ENCODE peak calls at places on chromosomes 11 and 22, in four cellular contexts. Z, D, V and O are unnamed samples.

GRCh38 chr11:22690891-22691290 is 24.5 kb downstream of the GAS2 start:
- DNase-seq in Z (no peak), D (no peak), V (no peak), O (no peak)

GRCh38 chr11:3231851-3232744 is at the start of gene MRGPRE:
- DNase-seq in Z (peak), D (peak), V (no peak), O (no peak)

GRCh38 chr11:74846770-74847169 is 98.1 kb downstream of the RNF169 start:
- DNase-seq in Z (no peak), D (no peak), V (no peak), O (no peak)

GRCh38 chr11:119518746-119519382 is 95.9 kb upstream of the THY1 start:
- DNase-seq in Z (no peak), D (peak), V (no peak), O (no peak)

GRCh38 chr11:69066122-69067112 is 17.7 kb downstream of the TPCN2 start:
- DNase-seq in Z (no peak), D (no peak), V (no peak), O (no peak)

GRCh38 chr11:4095509-4096230 is 1.1 kb downstream of the RRM1 start:
- DNase-seq in Z (peak), D (peak), V (no peak), O (no peak)

GRCh38 chr11:46490576-46491100 is 99.1 kb upstream of the CHRM4 start:
- DNase-seq in Z (no peak), D (no peak), V (no peak), O (no peak)

GRCh38 chr11:61847914-61848581 is 19.9 kb downstream of the FADS2 start:
- DNase-seq in Z (no peak), D (no peak), V (no peak), O (no peak)

GRCh38 chr11:72784662-72785061 is 9.2 kb downstream of the STARD10 start:
- DNase-seq in Z (no peak), D (no peak), V (no peak), O (no peak)

GRCh38 chr22:21026783-21027692 is 5.3 kb downstream of the SLC7A4 start:
- DNase-seq in Z (no peak), D (no peak), V (no peak), O (no peak)

GRCh38 chr11:117486059-117486458 is 158.4 kb downstream of the CEP164 start:
- DNase-seq in Z (no peak), D (no peak), V (no peak), O (no peak)

GRCh38 chr11:121479839-121480238 is 27.1 kb upstream of the SORL1-AS1 start:
- DNase-seq in Z (no peak), D (no peak), V (no peak), O (no peak)

GRCh38 chr11:62601114-62601363 is 626 bp downstream of the MTA2 start:
- DNase-seq in Z (peak), D (peak), V (no peak), O (no peak)

GRCh38 chr11:44464741-44465140 is 100.7 kb upstream of the CD82 start:
- DNase-seq in Z (no peak), D (no peak), V (no peak), O (no peak)

GRCh38 chr11:20367313-20367948 is 3.9 kb downstream of the HTATIP2 start:
- DNase-seq in Z (no peak), D (peak), V (no peak), O (no peak)

GRCh38 chr11:3021125-3021524 is 29.0 kb upstream of the NAP1L4 start:
- DNase-seq in Z (peak), D (peak), V (no peak), O (peak)

GRCh38 chr11:26842458-26842841 is 120.6 kb upstream of the SLC5A12 start:
- DNase-seq in Z (no peak), D (no peak), V (no peak), O (no peak)

GRCh38 chr11:27347949-27348879 is 14.8 kb downstream of the CCDC34 start:
- DNase-seq in Z (no peak), D (no peak), V (no peak), O (no peak)

GRCh38 chr11:61120865-61121831 is 18.9 kb downstream of the CD5 start:
- DNase-seq in Z (no peak), D (no peak), V (no peak), O (no peak)

GRCh38 chr11:101445761-101446160 is 138.0 kb downstream of the TRPC6 start:
- DNase-seq in Z (no peak), D (no peak), V (no peak), O (no peak)

GRCh38 chr22:34111210-34111824 is 191.0 kb upstream of the LARGE1 start:
- DNase-seq in Z (no peak), D (peak), V (no peak), O (peak)

GRCh38 chr11:27373856-27374602 is 11.0 kb upstream of the CCDC34 start:
- DNase-seq in Z (no peak), D (no peak), V (no peak), O (no peak)

GRCh38 chr11:32713496-32713895 is 81.0 kb downstream of the CCDC73 start:
- DNase-seq in Z (no peak), D (no peak), V (no peak), O (no peak)

GRCh38 chr22:44003776-44004460 is 20.2 kb upstream of the PARVB start:
- DNase-seq in Z (no peak), D (peak), V (no peak), O (no peak)

GRCh38 chr22:24169439-24170058 is 11.7 kb upstream of the SUSD2 start:
- DNase-seq in Z (no peak), D (no peak), V (no peak), O (no peak)

GRCh38 chr11:69084371-69084770 is 35.6 kb downstream of the TPCN2 start:
- DNase-seq in Z (no peak), D (no peak), V (no peak), O (no peak)

GRCh38 chr22:47210112-47210657 is 447.7 kb downstream of the TBC1D22A start:
- DNase-seq in Z (no peak), D (no peak), V (no peak), O (no peak)

GRCh38 chr22:29306830-29307657 is 594 bp downstream of the GAS2L1 start:
- DNase-seq in Z (no peak), D (peak), V (no peak), O (peak)

GRCh38 chr11:104033134-104033533 is 3.3 kb upstream of the DDI1 start:
- DNase-seq in Z (no peak), D (no peak), V (no peak), O (no peak)

DNA sequence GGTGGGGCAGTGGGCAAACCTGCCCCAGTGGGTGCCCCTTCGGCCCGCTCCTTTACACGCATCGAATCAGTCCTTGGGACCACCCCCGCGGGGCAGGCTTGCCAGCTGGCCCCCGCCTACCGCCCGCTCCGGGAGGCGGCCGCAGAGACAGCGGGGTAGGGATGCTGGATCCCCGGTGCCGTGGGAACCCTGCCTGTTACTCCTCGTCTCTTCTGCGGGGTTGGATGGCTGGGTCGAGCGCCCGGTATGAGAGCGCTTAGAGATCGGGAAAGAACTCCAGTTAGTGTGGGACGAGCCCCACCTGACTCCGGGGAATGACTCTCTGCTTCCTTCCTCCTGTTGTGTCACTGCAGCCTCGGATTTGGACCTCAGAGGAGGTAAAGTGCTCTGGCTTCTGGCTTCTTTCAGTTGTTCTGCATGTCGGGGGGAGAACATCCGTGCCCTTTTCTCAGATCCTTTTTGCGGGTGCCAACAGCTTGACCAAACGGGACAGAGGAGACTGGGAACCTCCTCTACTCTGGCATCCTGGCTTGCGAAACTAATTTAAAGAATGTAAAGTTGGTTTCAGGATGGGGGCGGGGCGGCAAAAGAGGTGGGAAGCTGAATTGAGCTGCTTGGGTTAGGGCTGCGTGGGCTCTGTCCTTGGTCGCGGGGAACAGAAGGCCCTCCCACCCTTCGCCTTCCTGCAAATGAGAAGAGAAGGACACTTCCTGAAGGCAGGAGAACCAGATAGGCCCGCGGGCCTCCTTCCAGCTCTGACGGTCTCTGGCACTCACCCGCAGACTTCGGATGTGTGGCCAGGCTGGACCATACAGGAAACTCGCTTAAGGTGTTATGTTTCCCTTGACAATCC is 915 bp downstream of the LAYN start:
- DNase-seq in Z (no peak), D (no peak), V (no peak), O (no peak)
- TF ChIP-seq SPI1 in Z (no peak), D (no peak), V (no peak), O (no peak)

GRCh38 chr11:96122601-96123044 is 198.7 kb upstream of the MTMR2 start:
- DNase-seq in Z (no peak), D (no peak), V (no peak), O (no peak)

GRCh38 chr11:96125400-96125799 is 201.5 kb upstream of the MTMR2 start:
- DNase-seq in Z (no peak), D (no peak), V (no peak), O (no peak)

GRCh38 chr11:96126917-96127595 is 203.1 kb upstream of the MTMR2 start:
- DNase-seq in Z (no peak), D (no peak), V (no peak), O (no peak)

GRCh38 chr11:96124155-96124554 is 200.2 kb upstream of the MTMR2 start:
- DNase-seq in Z (no peak), D (no peak), V (no peak), O (no peak)

GRCh38 chr11:96123301-96123700 is 199.4 kb upstream of the MTMR2 start:
- DNase-seq in Z (no peak), D (no peak), V (no peak), O (no peak)
- TF ChIP-seq SPI1 in Z (no peak), D (no peak), V (no peak), O (no peak)

GRCh38 chr11:83464181-83464580 is 178.0 kb upstream of the CCDC90B start:
- DNase-seq in Z (no peak), D (no peak), V (no peak), O (no peak)
- TF ChIP-seq SPI1 in Z (no peak), D (no peak), V (no peak), O (no peak)

DNA sequence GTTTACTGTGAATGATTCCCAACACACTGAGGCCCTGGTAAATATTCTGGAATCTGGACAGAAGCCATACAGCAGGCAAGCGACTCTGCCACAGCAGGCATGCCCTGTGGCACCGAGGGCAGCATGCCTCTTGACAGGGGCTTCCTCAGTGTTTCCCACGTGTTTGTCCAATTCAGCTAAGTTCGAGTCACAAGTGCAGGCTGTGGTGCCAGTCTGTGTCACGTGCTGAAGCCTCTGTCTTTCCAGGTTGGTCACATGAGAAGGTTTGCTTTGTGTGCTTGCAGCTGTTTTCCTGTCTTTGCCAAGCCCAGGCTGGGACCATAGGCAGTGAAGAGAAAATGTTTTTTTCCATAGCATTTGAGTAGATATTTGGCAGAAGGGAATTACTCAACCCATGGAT is 2.4 kb upstream of the PPFIBP2 start:
- DNase-seq in Z (peak), D (no peak), V (no peak), O (no peak)
- TF ChIP-seq SPI1 in Z (no peak), D (no peak), V (no peak), O (no peak)

GRCh38 chr11:64010783-64011182 is 24.5 kb downstream of the OTUB1 start:
- DNase-seq in Z (no peak), D (no peak), V (no peak), O (no peak)

GRCh38 chr11:64008283-64008931 is 22.2 kb downstream of the OTUB1 start:
- DNase-seq in Z (no peak), D (no peak), V (no peak), O (no peak)

GRCh38 chr11:64009234-64009633 is 23.0 kb downstream of the OTUB1 start:
- DNase-seq in Z (no peak), D (no peak), V (no peak), O (no peak)

GRCh38 chr11:64011371-64011770 is 24.4 kb upstream of the FLRT1 start:
- DNase-seq in Z (no peak), D (no peak), V (no peak), O (no peak)

DNA sequence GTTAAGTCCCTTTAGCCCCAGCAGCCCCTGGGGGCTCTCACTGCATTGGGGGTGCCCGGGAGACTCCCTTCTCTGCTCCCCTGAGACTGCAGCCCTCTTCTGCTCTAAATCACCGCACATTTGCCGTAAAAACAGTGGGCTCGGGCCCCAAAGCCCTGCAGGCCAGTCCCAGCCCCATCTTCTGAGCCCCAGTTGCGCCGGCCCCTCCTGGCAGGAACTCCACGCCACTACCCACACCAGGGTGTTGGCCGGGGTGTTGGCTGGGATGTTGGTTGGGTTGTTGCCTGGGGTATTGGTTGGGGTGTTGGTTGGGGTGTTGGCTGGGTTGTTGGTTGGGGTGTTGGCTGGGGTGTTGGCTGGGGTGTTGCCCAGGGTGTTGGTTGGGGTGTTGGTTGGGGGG is 23.5 kb downstream of the OTUB1 start:
- DNase-seq in Z (no peak), D (no peak), V (no peak), O (no peak)
- TF ChIP-seq SPI1 in Z (no peak), D (no peak), V (no peak), O (no peak)

DNA sequence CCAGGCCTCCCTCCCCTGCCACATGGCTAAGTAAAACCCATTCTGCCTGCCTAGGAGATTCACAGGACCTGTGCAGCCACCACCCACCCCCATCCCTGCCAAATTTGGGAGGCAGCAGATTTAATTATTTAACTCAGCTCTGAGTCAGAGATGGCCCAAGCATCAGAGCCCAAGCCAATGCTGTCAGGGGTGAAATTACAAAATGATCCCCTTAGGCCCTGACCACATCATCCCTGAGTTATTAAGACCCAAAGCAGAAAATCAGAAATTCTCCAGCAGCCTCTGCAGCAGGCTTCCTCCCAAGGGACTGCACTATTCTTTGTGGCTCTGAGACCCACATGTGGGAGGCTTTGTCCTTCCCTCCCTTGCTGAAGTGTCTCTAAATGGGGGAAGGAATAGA is 52.8 kb upstream of the RRAS2 start:
- DNase-seq in Z (no peak), D (no peak), V (no peak), O (no peak)
- TF ChIP-seq SPI1 in Z (no peak), D (no peak), V (no peak), O (no peak)

DNA sequence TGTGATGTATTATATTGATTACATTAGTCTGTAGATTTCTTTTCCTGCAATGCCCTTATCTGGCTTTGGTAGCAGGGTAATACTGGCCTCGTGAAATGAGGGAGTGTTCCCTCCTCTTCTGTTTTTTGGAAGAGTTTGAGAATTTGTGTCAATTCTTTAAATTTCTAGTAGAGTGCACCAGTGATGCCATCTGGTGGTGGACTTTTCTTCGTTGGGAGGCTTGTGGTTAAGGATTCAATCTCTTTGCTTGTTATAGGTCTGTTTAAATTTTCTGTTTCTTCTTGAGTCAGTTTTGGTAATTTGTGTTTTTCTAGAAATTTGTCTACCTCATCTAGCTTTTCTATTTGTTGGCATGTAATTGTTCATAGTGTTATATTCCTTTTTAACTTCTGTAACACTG is 18.9 kb downstream of the SHANK3 start:
- DNase-seq in Z (peak), D (no peak), V (peak), O (no peak)
- TF ChIP-seq SPI1 in Z (no peak), D (no peak), V (no peak), O (no peak)